ENCODE peak calls at places on chromosomes 5 and 9, in eight cellular contexts. One of them, this sample, is unnamed.

GRCh38 chr5:141359790-141360426 is at the start of gene PCDHGB2:
- DNase-seq in neuronal stem cell: no peak
- DNase-seq in right lobe of liver: no peak
- DNase-seq in tibial nerve: no peak
- DNase-seq in cardiac muscle cell: peak; percentile 3
- DNase-seq in CD4-positive, alpha-beta memory T cell: no peak
- DNase-seq in HAP-1: peak; percentile 29
- DNase-seq in psoas muscle: no peak
- DNase-seq in this sample: peak; percentile 50

GRCh38 chr9:115229496-115229895 is 111.5 kb upstream of the TNC start:
- DNase-seq in neuronal stem cell: no peak
- DNase-seq in right lobe of liver: no peak
- DNase-seq in tibial nerve: no peak
- DNase-seq in cardiac muscle cell: no peak
- DNase-seq in CD4-positive, alpha-beta memory T cell: no peak
- DNase-seq in HAP-1: no peak
- DNase-seq in psoas muscle: no peak
- DNase-seq in this sample: no peak

GRCh38 chr9:128912270-128912853 is 8.4 kb upstream of the PHYHD1 start:
- DNase-seq in neuronal stem cell: no peak
- DNase-seq in right lobe of liver: no peak
- DNase-seq in tibial nerve: no peak
- DNase-seq in cardiac muscle cell: no peak
- DNase-seq in CD4-positive, alpha-beta memory T cell: no peak
- DNase-seq in HAP-1: no peak
- DNase-seq in psoas muscle: no peak
- DNase-seq in this sample: no peak

GRCh38 chr5:11588803-11589202 is 315.4 kb downstream of the CTNND2 start:
- DNase-seq in neuronal stem cell: peak; percentile 86
- DNase-seq in right lobe of liver: no peak
- DNase-seq in tibial nerve: no peak
- DNase-seq in cardiac muscle cell: no peak
- DNase-seq in CD4-positive, alpha-beta memory T cell: no peak
- DNase-seq in HAP-1: no peak
- DNase-seq in psoas muscle: no peak
- DNase-seq in this sample: no peak

GRCh38 chr5:83513491-83513890 is 41.9 kb downstream of the VCAN start:
- DNase-seq in neuronal stem cell: no peak
- DNase-seq in right lobe of liver: no peak
- DNase-seq in tibial nerve: no peak
- DNase-seq in cardiac muscle cell: no peak
- DNase-seq in CD4-positive, alpha-beta memory T cell: no peak
- DNase-seq in HAP-1: no peak
- DNase-seq in psoas muscle: no peak
- DNase-seq in this sample: no peak

GRCh38 chr5:132557425-132557805 is 638 bp downstream of the RAD50 start:
- DNase-seq in neuronal stem cell: no peak
- DNase-seq in right lobe of liver: peak; percentile 72
- DNase-seq in tibial nerve: no peak
- DNase-seq in cardiac muscle cell: peak; percentile 18
- DNase-seq in CD4-positive, alpha-beta memory T cell: no peak
- DNase-seq in HAP-1: peak; percentile 66
- DNase-seq in psoas muscle: peak; percentile 33
- DNase-seq in this sample: peak; percentile 51

GRCh38 chr5:32889078-32889477 is 178.0 kb downstream of the NPR3 start:
- DNase-seq in neuronal stem cell: no peak
- DNase-seq in right lobe of liver: no peak
- DNase-seq in tibial nerve: no peak
- DNase-seq in cardiac muscle cell: no peak
- DNase-seq in CD4-positive, alpha-beta memory T cell: no peak
- DNase-seq in HAP-1: no peak
- DNase-seq in psoas muscle: no peak
- DNase-seq in this sample: no peak

GRCh38 chr9:76403352-76403751 is 9.1 kb upstream of the RFK start:
- DNase-seq in neuronal stem cell: no peak
- DNase-seq in right lobe of liver: no peak
- DNase-seq in tibial nerve: peak; percentile 12
- DNase-seq in cardiac muscle cell: no peak
- DNase-seq in CD4-positive, alpha-beta memory T cell: peak; percentile 43
- DNase-seq in HAP-1: no peak
- DNase-seq in psoas muscle: no peak
- DNase-seq in this sample: peak; percentile 89

GRCh38 chr9:128987800-128988199 is 40.3 kb downstream of the NUP188 start:
- DNase-seq in neuronal stem cell: no peak
- DNase-seq in right lobe of liver: no peak
- DNase-seq in tibial nerve: no peak
- DNase-seq in cardiac muscle cell: no peak
- DNase-seq in CD4-positive, alpha-beta memory T cell: no peak
- DNase-seq in HAP-1: no peak
- DNase-seq in psoas muscle: peak; percentile 67
- DNase-seq in this sample: no peak

GRCh38 chr5:14351086-14351661 is 208.0 kb downstream of the TRIO start:
- DNase-seq in neuronal stem cell: no peak
- DNase-seq in right lobe of liver: no peak
- DNase-seq in tibial nerve: no peak
- DNase-seq in cardiac muscle cell: no peak
- DNase-seq in CD4-positive, alpha-beta memory T cell: no peak
- DNase-seq in HAP-1: no peak
- DNase-seq in psoas muscle: no peak
- DNase-seq in this sample: no peak

GRCh38 chr9:137534256-137535119 is 15.7 kb downstream of the PNPLA7 start:
- DNase-seq in neuronal stem cell: no peak
- DNase-seq in right lobe of liver: no peak
- DNase-seq in tibial nerve: peak; percentile 32
- DNase-seq in cardiac muscle cell: peak; percentile 72
- DNase-seq in CD4-positive, alpha-beta memory T cell: no peak
- DNase-seq in HAP-1: peak; percentile 63
- DNase-seq in psoas muscle: no peak
- DNase-seq in this sample: peak; percentile 81

GRCh38 chr9:115262477-115262876 is 144.5 kb upstream of the TNC start:
- DNase-seq in neuronal stem cell: no peak
- DNase-seq in right lobe of liver: peak; percentile 62
- DNase-seq in tibial nerve: no peak
- DNase-seq in cardiac muscle cell: peak; percentile 48
- DNase-seq in CD4-positive, alpha-beta memory T cell: no peak
- DNase-seq in HAP-1: no peak
- DNase-seq in psoas muscle: peak; percentile 10
- DNase-seq in this sample: peak; percentile 83

GRCh38 chr5:162567644-162568043 is 500.1 kb downstream of the GABRG2 start:
- DNase-seq in neuronal stem cell: no peak
- DNase-seq in right lobe of liver: no peak
- DNase-seq in tibial nerve: no peak
- DNase-seq in cardiac muscle cell: peak; percentile 4
- DNase-seq in CD4-positive, alpha-beta memory T cell: no peak
- DNase-seq in HAP-1: no peak
- DNase-seq in psoas muscle: no peak
- DNase-seq in this sample: no peak

GRCh38 chr9:135572233-135572632 is 10.7 kb downstream of the PAEP start:
- DNase-seq in neuronal stem cell: no peak
- DNase-seq in right lobe of liver: no peak
- DNase-seq in tibial nerve: no peak
- DNase-seq in cardiac muscle cell: no peak
- DNase-seq in CD4-positive, alpha-beta memory T cell: no peak
- DNase-seq in HAP-1: no peak
- DNase-seq in psoas muscle: no peak
- DNase-seq in this sample: no peak
- H3K27me3 ChIP-seq in neuronal stem cell: no peaks in the 10 kb centered on the region
- H3K27me3 ChIP-seq in right lobe of liver: no peaks in the 10 kb centered on the region
- H3K27me3 ChIP-seq in tibial nerve: no peaks in the 10 kb centered on the region
- H3K27me3 ChIP-seq in cardiac muscle cell: no peaks in the 10 kb centered on the region
- H3K27me3 ChIP-seq in CD4-positive, alpha-beta memory T cell: no peaks in the 10 kb centered on the region
- H3K27me3 ChIP-seq in HAP-1: no peaks in the 10 kb centered on the region
- H3K27me3 ChIP-seq in psoas muscle: peaks cover 12% of the 10 kb centered on the region
- H3K27me3 ChIP-seq in this sample: no peaks in the 10 kb centered on the region

GRCh38 chr5:44787731-44788130 is 21.0 kb upstream of the MRPS30 start:
- DNase-seq in neuronal stem cell: no peak
- DNase-seq in right lobe of liver: no peak
- DNase-seq in tibial nerve: no peak
- DNase-seq in cardiac muscle cell: no peak
- DNase-seq in CD4-positive, alpha-beta memory T cell: no peak
- DNase-seq in HAP-1: no peak
- DNase-seq in psoas muscle: no peak
- DNase-seq in this sample: no peak
- H3K27me3 ChIP-seq in neuronal stem cell: no peaks in the 10 kb centered on the region
- H3K27me3 ChIP-seq in right lobe of liver: no peaks in the 10 kb centered on the region
- H3K27me3 ChIP-seq in tibial nerve: no peaks in the 10 kb centered on the region
- H3K27me3 ChIP-seq in cardiac muscle cell: no peaks in the 10 kb centered on the region
- H3K27me3 ChIP-seq in CD4-positive, alpha-beta memory T cell: no peaks in the 10 kb centered on the region
- H3K27me3 ChIP-seq in HAP-1: no peaks in the 10 kb centered on the region
- H3K27me3 ChIP-seq in psoas muscle: no peaks in the 10 kb centered on the region
- H3K27me3 ChIP-seq in this sample: no peaks in the 10 kb centered on the region

GRCh38 chr9:126697350-126697749 is 83.6 kb downstream of the LMX1B start:
- DNase-seq in neuronal stem cell: no peak
- DNase-seq in right lobe of liver: no peak
- DNase-seq in tibial nerve: no peak
- DNase-seq in cardiac muscle cell: no peak
- DNase-seq in CD4-positive, alpha-beta memory T cell: no peak
- DNase-seq in HAP-1: peak; percentile 4
- DNase-seq in psoas muscle: no peak
- DNase-seq in this sample: no peak

GRCh38 chr9:126699401-126699851 is 85.7 kb downstream of the LMX1B start:
- DNase-seq in neuronal stem cell: no peak
- DNase-seq in right lobe of liver: no peak
- DNase-seq in tibial nerve: no peak
- DNase-seq in cardiac muscle cell: no peak
- DNase-seq in CD4-positive, alpha-beta memory T cell: no peak
- DNase-seq in HAP-1: peak; percentile 6
- DNase-seq in psoas muscle: no peak
- DNase-seq in this sample: no peak

GRCh38 chr9:126698251-126698650 is 84.5 kb downstream of the LMX1B start:
- DNase-seq in neuronal stem cell: no peak
- DNase-seq in right lobe of liver: no peak
- DNase-seq in tibial nerve: no peak
- DNase-seq in cardiac muscle cell: no peak
- DNase-seq in CD4-positive, alpha-beta memory T cell: no peak
- DNase-seq in HAP-1: no peak
- DNase-seq in psoas muscle: no peak
- DNase-seq in this sample: no peak

GRCh38 chr9:126700296-126700695 is 86.6 kb downstream of the LMX1B start:
- DNase-seq in neuronal stem cell: no peak
- DNase-seq in right lobe of liver: no peak
- DNase-seq in tibial nerve: no peak
- DNase-seq in cardiac muscle cell: no peak
- DNase-seq in CD4-positive, alpha-beta memory T cell: no peak
- DNase-seq in HAP-1: peak; percentile 6
- DNase-seq in psoas muscle: no peak
- DNase-seq in this sample: no peak

DNA sequence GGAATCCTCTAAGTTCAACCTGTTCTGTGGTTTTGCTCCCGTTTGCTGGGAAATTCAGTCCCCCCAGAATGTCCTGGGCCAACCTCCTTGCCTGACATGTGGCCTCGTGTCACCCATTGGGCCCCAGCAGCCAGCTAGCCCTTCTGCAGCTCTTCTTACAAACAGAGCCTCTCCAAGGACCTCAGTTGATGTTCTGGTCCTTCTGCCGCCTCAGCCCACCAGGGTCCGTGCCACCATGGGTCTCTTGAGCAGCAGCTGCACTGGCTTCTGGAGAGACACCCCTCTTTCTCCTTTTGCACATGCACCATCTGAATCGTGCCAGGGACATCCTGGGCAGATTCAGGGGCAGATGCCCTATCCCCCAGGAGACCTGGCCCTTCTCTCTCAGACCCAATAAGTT is 85.0 kb downstream of the LMX1B start:
- DNase-seq in neuronal stem cell: no peak
- DNase-seq in right lobe of liver: no peak
- DNase-seq in tibial nerve: no peak
- DNase-seq in cardiac muscle cell: no peak
- DNase-seq in CD4-positive, alpha-beta memory T cell: no peak
- DNase-seq in HAP-1: peak; percentile 6
- DNase-seq in psoas muscle: no peak
- DNase-seq in this sample: no peak
- H3K27me3 ChIP-seq in neuronal stem cell: no peaks in the 10 kb centered on the region
- H3K27me3 ChIP-seq in right lobe of liver: peaks cover 4% of the 10 kb centered on the region
- H3K27me3 ChIP-seq in tibial nerve: peaks cover 31% of the 10 kb centered on the region
- H3K27me3 ChIP-seq in cardiac muscle cell: peaks cover 60% of the 10 kb centered on the region
- H3K27me3 ChIP-seq in CD4-positive, alpha-beta memory T cell: peaks cover 4% of the 10 kb centered on the region
- H3K27me3 ChIP-seq in HAP-1: no peaks in the 10 kb centered on the region
- H3K27me3 ChIP-seq in psoas muscle: peaks cover 20% of the 10 kb centered on the region
- H3K27me3 ChIP-seq in this sample: peaks cover 98% of the 10 kb centered on the region

GRCh38 chr9:37693265-37693664 is 42.5 kb downstream of the FRMPD1 start:
- DNase-seq in neuronal stem cell: no peak
- DNase-seq in right lobe of liver: no peak
- DNase-seq in tibial nerve: no peak
- DNase-seq in cardiac muscle cell: no peak
- DNase-seq in CD4-positive, alpha-beta memory T cell: no peak
- DNase-seq in HAP-1: no peak
- DNase-seq in psoas muscle: no peak
- DNase-seq in this sample: peak; percentile 49

GRCh38 chr9:37694355-37694754 is 43.6 kb downstream of the FRMPD1 start:
- DNase-seq in neuronal stem cell: no peak
- DNase-seq in right lobe of liver: no peak
- DNase-seq in tibial nerve: no peak
- DNase-seq in cardiac muscle cell: no peak
- DNase-seq in CD4-positive, alpha-beta memory T cell: no peak
- DNase-seq in HAP-1: no peak
- DNase-seq in psoas muscle: no peak
- DNase-seq in this sample: peak; percentile 75

DNA sequence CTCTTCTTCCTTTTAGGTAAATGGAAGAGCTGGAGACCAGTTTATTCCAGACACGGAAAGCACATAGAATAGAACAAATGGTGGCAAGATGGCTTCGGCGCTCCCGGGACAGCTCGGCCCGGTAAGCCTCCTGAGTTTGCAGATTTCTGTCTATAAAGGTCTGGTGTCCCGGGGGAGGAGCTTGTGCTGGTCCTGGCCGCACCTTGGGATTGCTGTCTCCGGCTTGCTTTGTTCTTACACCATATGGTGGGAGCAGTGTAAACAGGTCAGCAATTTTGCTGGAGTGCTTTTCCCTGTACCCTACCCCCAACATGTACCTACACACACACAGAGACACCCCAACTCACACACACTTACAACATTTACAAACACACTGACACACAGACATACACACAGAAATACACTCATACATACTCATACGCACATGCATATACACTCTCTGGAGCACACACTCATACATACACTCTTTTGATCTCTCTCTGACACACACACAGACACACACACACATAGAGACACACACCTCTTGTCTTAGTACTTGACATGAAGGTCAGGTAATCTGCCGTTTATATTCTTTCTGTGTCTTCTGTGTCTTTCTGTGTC is 42.0 kb downstream of the FRMPD1 start:
- DNase-seq in neuronal stem cell: no peak
- DNase-seq in right lobe of liver: no peak
- DNase-seq in tibial nerve: no peak
- DNase-seq in cardiac muscle cell: no peak
- DNase-seq in CD4-positive, alpha-beta memory T cell: no peak
- DNase-seq in HAP-1: no peak
- DNase-seq in psoas muscle: no peak
- DNase-seq in this sample: no peak
- H3K27me3 ChIP-seq in neuronal stem cell: no peaks in the 10 kb centered on the region
- H3K27me3 ChIP-seq in right lobe of liver: no peaks in the 10 kb centered on the region
- H3K27me3 ChIP-seq in tibial nerve: no peaks in the 10 kb centered on the region
- H3K27me3 ChIP-seq in cardiac muscle cell: peaks cover 16% of the 10 kb centered on the region
- H3K27me3 ChIP-seq in CD4-positive, alpha-beta memory T cell: peaks cover 4% of the 10 kb centered on the region
- H3K27me3 ChIP-seq in HAP-1: peaks cover 20% of the 10 kb centered on the region
- H3K27me3 ChIP-seq in psoas muscle: no peaks in the 10 kb centered on the region
- H3K27me3 ChIP-seq in this sample: peaks cover 24% of the 10 kb centered on the region

DNA sequence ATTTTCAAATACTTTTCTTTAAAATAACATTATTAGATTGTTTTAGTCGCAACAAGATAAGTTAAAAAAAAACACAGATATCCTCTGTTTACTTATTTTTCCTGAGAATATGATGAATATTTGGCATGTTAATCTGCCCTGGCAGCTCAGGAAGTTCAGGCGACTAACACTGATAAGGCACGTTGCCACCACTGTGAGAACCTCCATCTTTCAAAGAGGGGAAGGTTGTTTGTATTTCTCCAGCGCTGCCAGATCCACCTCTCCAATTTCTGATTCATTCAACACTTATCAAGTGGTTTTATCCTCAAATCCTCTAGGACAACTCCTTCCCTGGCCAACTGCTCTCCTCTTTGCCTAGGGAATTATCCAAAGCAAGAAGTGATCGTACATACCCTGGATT is 21.8 kb downstream of the CTNNAL1 start:
- DNase-seq in neuronal stem cell: no peak
- DNase-seq in right lobe of liver: no peak
- DNase-seq in tibial nerve: no peak
- DNase-seq in cardiac muscle cell: no peak
- DNase-seq in CD4-positive, alpha-beta memory T cell: no peak
- DNase-seq in HAP-1: no peak
- DNase-seq in psoas muscle: no peak
- DNase-seq in this sample: no peak
- H3K27me3 ChIP-seq in neuronal stem cell: no peaks in the 10 kb centered on the region
- H3K27me3 ChIP-seq in right lobe of liver: no peaks in the 10 kb centered on the region
- H3K27me3 ChIP-seq in tibial nerve: no peaks in the 10 kb centered on the region
- H3K27me3 ChIP-seq in cardiac muscle cell: no peaks in the 10 kb centered on the region
- H3K27me3 ChIP-seq in CD4-positive, alpha-beta memory T cell: no peaks in the 10 kb centered on the region
- H3K27me3 ChIP-seq in HAP-1: no peaks in the 10 kb centered on the region
- H3K27me3 ChIP-seq in psoas muscle: no peaks in the 10 kb centered on the region
- H3K27me3 ChIP-seq in this sample: no peaks in the 10 kb centered on the region

This sample was measured in MM.1S.